ENCODE peak calls at places on chromosomes 7 and 10, in five cellular contexts. E is tibial artery; O is naive thymus-derived CD4-positive, alpha-beta T cell; U is fibroblast of lung; F is CD4-positive, CD25-positive, alpha-beta regulatory T cell. A is an unnamed sample.

GRCh38 chr7:112422842-112423496 is 27.3 kb upstream of the IFRD1 start:
- DNase-seq in U (peak; percentile 81), E (peak; percentile 82), F (peak; percentile 67), O (no peak), A (peak; percentile 96)

GRCh38 chr7:27961255-27961654 is 219.3 kb downstream of the JAZF1 start:
- DNase-seq in U (no peak), E (no peak), F (no peak), O (no peak), A (no peak)

GRCh38 chr10:104262055-104262454 is 6.9 kb upstream of the GSTO2 start:
- DNase-seq in F (no peak), U (no peak), O (no peak), E (no peak), A (no peak)

GRCh38 chr10:836782-837181 is 94.7 kb downstream of the LARP4B start:
- DNase-seq in U (peak; percentile 11), F (no peak), E (no peak), O (no peak), A (no peak)

GRCh38 chr7:122813845-122814244 is 72.4 kb downstream of the CADPS2 start:
- DNase-seq in E (no peak), U (no peak), F (no peak), O (no peak), A (no peak)

GRCh38 chr7:18437086-18437485 is 58.5 kb upstream of the HDAC9 start:
- DNase-seq in E (no peak), F (no peak), U (peak; percentile 76), O (no peak), A (no peak)

GRCh38 chr10:126570631-126571170 is 99.8 kb downstream of the C10orf90 start:
- DNase-seq in U (no peak), O (no peak), E (no peak), F (no peak), A (no peak)

GRCh38 chr10:117796394-117796793 is 250.3 kb downstream of the RAB11FIP2 start:
- DNase-seq in F (no peak), U (no peak), O (no peak), E (no peak), A (no peak)

GRCh38 chr10:102119417-102120141 is 589 bp downstream of the LDB1 start:
- DNase-seq in O (peak; percentile 53), E (peak; percentile 86), U (peak; percentile 58), F (peak; percentile 90), A (no peak)

GRCh38 chr7:159061209-159061608 is 83.5 kb downstream of the VIPR2 start:
- DNase-seq in O (no peak), U (no peak), E (no peak), F (no peak), A (no peak)

GRCh38 chr7:26100940-26101339 is 51.1 kb upstream of the NFE2L3 start:
- DNase-seq in F (no peak), O (no peak), E (peak; percentile 38), U (no peak), A (no peak)

GRCh38 chr7:149729586-149729982 is 43.8 kb downstream of the ZNF467 start:
- DNase-seq in E (no peak), O (no peak), U (no peak), F (no peak), A (no peak)

GRCh38 chr10:121952226-121952625 is 22.8 kb downstream of the NSMCE4A start:
- DNase-seq in O (no peak), F (no peak), U (peak; percentile 9), E (no peak), A (no peak)

GRCh38 chr7:131327049-131327625 is 539 bp upstream of the MKLN1 start:
- DNase-seq in F (no peak), U (peak; percentile 74), O (no peak), E (peak; percentile 59), A (no peak)

GRCh38 chr7:1108264-1108920 is 20.5 kb downstream of the GPER1 start:
- DNase-seq in F (no peak), U (no peak), E (no peak), O (no peak), A (no peak)

GRCh38 chr10:3780056-3780765 is 4.8 kb downstream of the KLF6 start:
- DNase-seq in F (no peak), U (peak; percentile 53), O (no peak), E (peak; percentile 41), A (no peak)

GRCh38 chr7:26090927-26091519 is 61.0 kb upstream of the NFE2L3 start:
- DNase-seq in E (no peak), F (peak; percentile 70), O (peak; percentile 57), U (peak; percentile 84), A (no peak)

GRCh38 chr7:100563100-100563564 is 10.6 kb downstream of the SAP25 start:
- DNase-seq in F (no peak), E (no peak), O (no peak), U (no peak), A (no peak)

GRCh38 chr7:106883627-106884026 is 18.5 kb downstream of the PIK3CG start:
- DNase-seq in E (no peak), O (no peak), U (no peak), F (no peak), A (no peak)

GRCh38 chr7:50369408-50370026 is 65.0 kb downstream of the IKZF1 start:
- DNase-seq in U (peak; percentile 1), O (peak; percentile 81), E (no peak), F (peak; percentile 87), A (no peak)

GRCh38 chr10:17026686-17027485 is 102.7 kb downstream of the CUBN start:
- DNase-seq in E (no peak), F (peak; percentile 93), U (peak; percentile 53), O (peak; percentile 62), A (no peak)

GRCh38 chr10:1185911-1186692 is 129.9 kb downstream of the WDR37 start:
- DNase-seq in E (no peak), U (no peak), O (no peak), F (no peak), A (no peak)

GRCh38 chr7:603152-603941 is 83.7 kb upstream of the PDGFA start:
- DNase-seq in O (no peak), E (no peak), F (peak; percentile 74), U (no peak), A (peak; percentile 37)

GRCh38 chr10:45532501-45532900 is 140.1 kb downstream of the ZFAND4 start:
- DNase-seq in E (no peak), O (no peak), F (no peak), U (no peak), A (no peak)

GRCh38 chr10:68184546-68184945 is 47.4 kb downstream of the ATOH7 start:
- DNase-seq in O (no peak), U (no peak), F (no peak), E (no peak), A (no peak)

GRCh38 chr7:151408839-151409554 is 841 bp downstream of the WDR86 start:
- DNase-seq in F (peak; percentile 23), U (no peak), E (no peak), O (peak; percentile 71), A (no peak)
- H3K4me1 ChIP-seq in F (peaks cover 25% of the 10 kb centered on the region), U (no peaks in the 10 kb centered on the region), E (peaks cover 19% of the 10 kb centered on the region), O (peaks cover 24% of the 10 kb centered on the region), A (no peaks in the 10 kb centered on the region)

DNA sequence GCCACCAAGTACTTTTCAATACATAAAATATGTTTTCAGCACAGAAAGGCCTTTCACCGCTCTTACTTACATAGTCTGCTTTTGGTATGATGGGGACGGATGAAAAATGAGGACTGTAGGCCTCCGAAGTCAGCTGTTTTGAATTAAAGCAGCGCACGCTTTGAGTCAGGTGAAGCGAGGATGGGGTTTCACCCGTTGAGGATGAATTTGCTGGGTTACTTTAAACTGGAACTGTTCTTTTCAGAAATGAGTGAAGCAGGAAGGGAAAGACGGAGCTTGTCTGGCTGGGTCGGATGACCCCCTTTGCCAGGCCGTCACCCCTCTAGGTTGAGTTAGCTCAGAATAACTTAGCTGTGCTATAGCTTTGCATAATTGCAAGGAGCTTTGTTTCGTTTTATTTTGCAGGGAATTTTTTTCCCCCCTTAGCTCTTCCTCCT is 40.0 kb downstream of the CUX1 start:
- DNase-seq in E (no peak), O (no peak), U (no peak), F (no peak), A (no peak)
- H3K4me3 ChIP-seq in E (peak overlapping the region; percentile 42), O (peak overlapping the region; percentile 76), U (no peak overlapping the region), F (peak overlapping the region; percentile 80), A (no peak overlapping the region)

GRCh38 chr10:61943699-61944444 is 42.4 kb downstream of the ARID5B start:
- DNase-seq in F (peak; percentile 63), U (peak; percentile 73), O (peak; percentile 58), E (no peak), A (no peak)
- H3K27ac ChIP-seq in F (peak overlapping the region; percentile 76), U (peak overlapping the region; percentile 69), O (peak overlapping the region; percentile 58), E (peak overlapping the region; percentile 76), A (peak overlapping the region; percentile 90)

GRCh38 chr10:30056281-30056680 is 3.1 kb downstream of the JCAD start:
- DNase-seq in U (no peak), E (no peak), O (no peak), F (no peak), A (no peak)
- H3K4me1 ChIP-seq in U (peaks cover 2% of the 10 kb centered on the region), E (no peaks in the 10 kb centered on the region), O (peaks cover 12% of the 10 kb centered on the region), F (peaks cover 4% of the 10 kb centered on the region), A (peaks cover 5% of the 10 kb centered on the region)

GRCh38 chr10:76055466-76055865 is 624.0 kb downstream of the LRMDA start:
- DNase-seq in U (no peak), E (no peak), O (no peak), F (no peak), A (no peak)
- H3K4me3 ChIP-seq in U (no peak overlapping the region), E (no peak overlapping the region), O (no peak overlapping the region), F (no peak overlapping the region), A (no peak overlapping the region)

DNA sequence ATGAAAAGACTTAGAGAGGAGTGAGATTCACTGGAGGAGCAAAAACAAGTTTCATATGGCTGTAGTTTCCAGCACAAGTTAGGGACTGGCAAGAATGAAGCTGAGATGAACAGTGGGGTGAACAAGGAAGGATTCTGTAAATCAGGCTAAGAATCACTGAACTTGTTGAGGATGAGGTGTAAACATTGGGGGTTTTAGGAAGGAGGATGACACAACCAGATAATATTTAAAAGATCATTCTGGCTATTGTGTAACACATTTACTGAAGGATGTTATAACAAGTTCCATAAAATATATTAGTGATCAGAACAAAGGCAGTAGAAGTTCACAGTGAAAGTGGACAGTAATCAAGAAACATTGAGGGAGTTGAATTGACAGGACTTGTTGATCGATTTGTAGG is 68.9 kb downstream of the CD36 start:
- DNase-seq in U (no peak), O (no peak), E (no peak), F (no peak), A (no peak)
- H3K27ac ChIP-seq in U (no peak overlapping the region), O (no peak overlapping the region), E (no peak overlapping the region), F (no peak overlapping the region), A (no peak overlapping the region)

GRCh38 chr10:15518256-15518655 is 147.2 kb upstream of the FAM171A1 start:
- DNase-seq in O (no peak), U (peak; percentile 12), F (no peak), E (no peak), A (no peak)
- H3K4me1 ChIP-seq in O (no peaks in the 10 kb centered on the region), U (no peaks in the 10 kb centered on the region), F (no peaks in the 10 kb centered on the region), E (no peaks in the 10 kb centered on the region), A (peaks cover 4% of the 10 kb centered on the region)

GRCh38 chr10:50397312-50398140 is 146.2 kb upstream of the ASAH2 start:
- DNase-seq in O (no peak), F (peak; percentile 67), E (no peak), U (no peak), A (no peak)

GRCh38 chr10:50395279-50395678 is 144.0 kb upstream of the ASAH2 start:
- DNase-seq in U (peak; percentile 72), F (no peak), E (peak; percentile 54), O (no peak), A (no peak)

GRCh38 chr10:50394832-50395231 is 143.5 kb upstream of the ASAH2 start:
- DNase-seq in E (no peak), F (peak; percentile 74), U (no peak), O (no peak), A (no peak)

GRCh38 chr10:50398383-50398782 is 147.1 kb upstream of the ASAH2 start:
- DNase-seq in E (no peak), U (peak; percentile 73), O (no peak), F (no peak), A (no peak)

GRCh38 chr10:50396491-50397311 is 145.4 kb upstream of the ASAH2 start:
- DNase-seq in O (no peak), F (peak; percentile 80), U (peak; percentile 46), E (no peak), A (no peak)
- H3K4me3 ChIP-seq in O (no peak overlapping the region), F (peak overlapping the region; percentile 72), U (no peak overlapping the region), E (no peak overlapping the region), A (no peak overlapping the region)

A was measured in RWPE2.